ENCODE peak calls at places on chromosomes 3 and 15, in four cellular contexts. V, A, E and L are unnamed samples.

GRCh38 chr3:25044762-25045161 is 383.3 kb upstream of the RARB start:
- DNase-seq in V (no peak), A (no peak), E (no peak), L (no peak)

GRCh38 chr15:89822030-89822429 is 7.4 kb upstream of the ANPEP start:
- DNase-seq in V (no peak), A (no peak), E (peak; percentile 28), L (no peak)

GRCh38 chr3:77042892-77043291 is 3.0 kb downstream of the ROBO2 start:
- DNase-seq in V (no peak), A (no peak), E (no peak), L (peak; percentile 13)

GRCh38 chr15:42674472-42674871 is 62.5 kb downstream of the CDAN1 start:
- DNase-seq in V (no peak), A (no peak), E (no peak), L (no peak)

GRCh38 chr3:9955067-9955502 is 2.9 kb upstream of the PRRT3 start:
- DNase-seq in V (no peak), A (no peak), E (no peak), L (no peak)

GRCh38 chr3:150300376-150300775 is 107.7 kb upstream of the TSC22D2 start:
- DNase-seq in V (no peak), A (no peak), E (peak; percentile 23), L (peak; percentile 67)

GRCh38 chr3:39638286-39638685 is 170.8 kb downstream of the MOBP start:
- DNase-seq in V (no peak), A (no peak), E (no peak), L (no peak)

GRCh38 chr15:64453689-64454037 is 6.7 kb upstream of the ZNF609 start:
- DNase-seq in V (no peak), A (no peak), E (no peak), L (no peak)

GRCh38 chr3:78604328-78604727 is 1163.5 kb downstream of the ROBO1 start:
- DNase-seq in V (no peak), A (no peak), E (peak; percentile 89), L (peak; percentile 84)

GRCh38 chr3:37229291-37229690 is 54.9 kb upstream of the LRRFIP2 start:
- DNase-seq in V (no peak), A (no peak), E (no peak), L (no peak)

GRCh38 chr3:39343076-39343717 is 13.7 kb downstream of the CCR8 start:
- DNase-seq in V (no peak), A (no peak), E (peak; percentile 2), L (no peak)

GRCh38 chr15:88400591-88400990 is 66.6 kb downstream of the MRPL46 start:
- DNase-seq in V (no peak), A (no peak), E (no peak), L (no peak)

GRCh38 chr3:133401374-133402135 is 1.7 kb downstream of the BFSP2 start:
- DNase-seq in V (no peak), A (no peak), E (peak; percentile 9), L (peak; percentile 16)

GRCh38 chr15:62647195-62647865 is 395.2 kb upstream of the TPM1 start:
- DNase-seq in V (peak; percentile 74), A (no peak), E (peak; percentile 89), L (peak; percentile 70)

GRCh38 chr15:62119224-62119925 is 45.7 kb downstream of the C2CD4B start:
- DNase-seq in V (no peak), A (no peak), E (peak; percentile 96), L (peak; percentile 95)

DNA sequence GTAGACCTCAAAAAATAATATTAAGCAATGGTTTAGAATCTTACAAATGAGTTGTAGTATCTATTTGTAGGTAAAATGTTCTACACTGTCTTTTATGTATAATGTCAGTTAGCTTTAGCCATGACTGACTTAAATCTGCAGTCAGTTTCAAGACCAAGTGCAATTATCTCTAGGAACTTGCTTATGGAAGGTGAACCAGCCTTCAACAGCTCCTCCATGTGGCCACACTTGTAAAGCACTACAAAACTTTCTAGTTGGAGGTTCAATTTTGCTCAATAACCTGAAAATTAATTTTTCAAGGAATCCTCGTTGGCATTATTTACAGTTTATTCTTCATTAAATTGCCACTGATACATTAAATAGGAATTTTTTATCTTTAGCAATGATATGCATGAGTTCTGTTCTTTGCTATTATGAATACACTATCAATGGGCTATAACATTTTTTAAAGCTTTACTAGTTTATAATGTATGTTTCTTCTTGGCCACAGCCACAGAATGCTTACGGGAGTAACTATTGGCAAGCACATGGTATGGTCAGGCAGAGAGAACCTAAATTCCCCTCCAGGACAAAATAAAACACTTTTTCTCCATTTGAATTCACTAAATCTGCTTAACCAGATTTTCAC is 315.3 kb upstream of the UBE2E2 start:
- DNase-seq in V (peak; percentile 19), A (no peak), E (peak; percentile 56), L (peak; percentile 2)
- TF ChIP-seq CTCF in V (peak; percentile 51), A (peak; percentile 63), E (peak; percentile 71), L (peak; percentile 63)

GRCh38 chr3:139111392-139112229 is 66.9 kb upstream of the PRR23C start:
- DNase-seq in V (peak; percentile 86), A (no peak), E (peak; percentile 66), L (peak; percentile 85)
- H3K4me3 ChIP-seq in V (no peak overlapping the region), A (no peak overlapping the region), E (no peak overlapping the region), L (no peak overlapping the region)

DNA sequence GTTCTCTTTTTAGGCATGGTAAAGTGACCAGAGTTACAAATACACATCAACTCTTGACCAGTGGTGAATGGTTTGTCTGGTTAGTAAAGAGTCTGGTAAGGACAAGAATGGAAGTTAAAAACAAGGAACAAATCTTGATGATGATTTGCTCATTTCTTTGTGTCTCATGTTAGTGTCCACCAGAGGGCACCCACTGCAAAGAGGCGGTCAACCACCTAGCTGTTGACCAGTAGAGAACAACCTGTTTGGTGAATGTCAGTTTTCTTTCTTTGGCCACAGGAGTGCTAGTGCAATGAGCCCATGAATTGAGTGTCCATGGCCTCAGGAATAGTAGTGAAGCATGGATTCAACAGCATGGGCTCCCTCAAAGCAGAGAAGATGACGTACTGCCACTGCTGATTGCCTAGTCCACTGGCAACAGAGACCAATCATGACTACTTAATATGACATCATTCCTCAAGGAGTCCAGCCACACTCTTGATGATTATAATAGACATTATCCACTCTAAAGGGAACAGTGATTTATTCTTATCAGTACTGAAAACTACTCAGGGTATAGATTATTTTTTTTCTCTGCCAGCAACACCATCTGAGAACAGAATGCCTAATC is 10.7 kb upstream of the CNTN6 start:
- DNase-seq in V (peak; percentile 40), A (peak; percentile 7), E (peak; percentile 68), L (peak; percentile 50)
- TF ChIP-seq CTCF in V (peak; percentile 30), A (peak; percentile 73), E (peak; percentile 96), L (peak; percentile 40)

GRCh38 chr3:47409284-47409683 is 28.5 kb downstream of the PTPN23 start:
- DNase-seq in V (no peak), A (no peak), E (no peak), L (no peak)
- H3K4me3 ChIP-seq in V (no peak overlapping the region), A (no peak overlapping the region), E (no peak overlapping the region), L (no peak overlapping the region)

GRCh38 chr15:53384417-53384816 is 375.0 kb downstream of the WDR72 start:
- DNase-seq in V (peak; percentile 24), A (no peak), E (no peak), L (no peak)
- TF ChIP-seq CTCF in V (no peak), A (peak; percentile 50), E (no peak), L (no peak)

DNA sequence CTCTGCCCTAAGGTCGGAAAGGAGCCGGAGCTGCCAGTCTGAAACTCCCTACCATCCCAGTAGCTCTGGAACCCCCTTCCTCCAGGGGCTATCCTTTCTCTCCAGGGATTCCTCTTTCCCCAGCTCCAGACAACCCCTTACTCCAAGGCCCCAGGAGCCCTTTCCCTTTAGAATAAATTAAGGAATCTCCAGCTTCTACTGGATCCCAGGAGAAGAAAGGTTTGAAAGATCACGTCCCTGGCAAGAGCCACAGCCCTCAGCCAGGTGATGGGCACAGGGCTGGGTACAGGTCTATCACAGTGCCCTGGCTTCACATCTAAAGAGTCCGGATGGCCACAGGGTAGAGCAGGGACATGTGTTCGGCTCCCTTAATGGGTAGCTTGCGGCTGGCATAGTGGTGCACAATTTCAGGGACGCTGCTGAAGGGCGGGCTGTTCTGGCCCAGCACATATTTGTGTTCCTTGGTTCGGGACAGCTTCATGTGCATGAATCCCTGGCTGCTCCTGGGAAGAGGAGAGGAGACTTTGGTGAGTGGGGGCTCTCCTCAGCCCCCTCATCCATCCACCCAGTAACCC is 20.0 kb downstream of the SHF start:
- DNase-seq in V (no peak), A (no peak), E (no peak), L (no peak)
- H3K4me3 ChIP-seq in V (peak overlapping the region; percentile 65), A (peak overlapping the region; percentile 76), E (peak overlapping the region; percentile 54), L (peak overlapping the region; percentile 51)

DNA sequence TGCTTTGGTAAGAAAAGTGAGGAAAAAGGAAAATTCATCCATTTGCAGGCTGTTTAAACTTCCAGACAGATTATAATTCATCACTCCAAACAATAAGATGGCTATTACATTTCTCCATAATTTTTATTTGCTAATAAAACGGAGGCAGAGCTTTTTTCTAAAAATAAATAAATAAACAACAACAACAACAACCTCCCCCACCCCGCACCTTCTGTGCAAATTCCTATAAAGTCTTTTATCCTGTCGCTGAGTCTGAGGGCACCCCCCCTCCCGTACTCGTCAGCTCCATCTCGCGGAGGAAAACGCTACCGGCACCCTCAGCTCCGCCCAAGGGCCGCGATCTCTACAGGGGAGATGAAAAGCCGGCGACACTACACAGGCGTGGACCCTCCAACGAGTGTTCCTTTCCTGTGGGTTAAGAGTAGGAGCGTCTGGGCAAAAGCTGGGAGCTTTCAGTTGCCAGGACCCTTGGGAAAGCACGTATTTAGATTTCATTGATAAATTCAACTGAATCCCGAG is 1.0 kb upstream of the ATP1B3 start:
- DNase-seq in V (peak; percentile 93), A (peak; percentile 39), E (peak; percentile 72), L (peak; percentile 71)
- TF ChIP-seq CTCF in V (peak; percentile 90), A (peak; percentile 77), E (peak; percentile 88), L (peak; percentile 97)

GRCh38 chr3:162138509-162138908 is 641.9 kb downstream of the OTOL1 start:
- DNase-seq in V (no peak), A (no peak), E (no peak), L (no peak)
- H3K4me3 ChIP-seq in V (no peak overlapping the region), A (no peak overlapping the region), E (no peak overlapping the region), L (no peak overlapping the region)

DNA sequence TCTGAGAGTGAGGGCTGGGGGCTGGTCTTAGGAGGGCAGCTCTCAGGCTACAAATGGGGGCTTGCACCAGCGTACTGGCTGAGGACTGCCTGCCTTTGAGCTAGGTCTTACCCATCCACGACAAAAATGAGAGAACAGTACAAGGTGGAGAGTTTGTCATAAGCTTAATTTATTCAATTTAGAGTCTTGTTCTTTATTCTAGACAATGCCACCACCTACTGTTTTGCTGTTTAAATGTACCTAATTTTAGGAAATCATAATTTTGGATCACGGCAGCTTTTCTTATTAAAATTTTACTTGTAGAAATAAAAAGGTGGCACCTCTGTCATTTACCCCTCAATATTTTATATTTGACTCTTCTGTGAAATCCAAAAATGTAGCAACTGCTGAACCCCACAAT is 88.4 kb downstream of the SLCO3A1 start:
- DNase-seq in V (no peak), A (no peak), E (peak; percentile 30), L (no peak)
- TF ChIP-seq CTCF in V (no peak), A (no peak), E (no peak), L (no peak)